ENCODE peak calls at places on chromosomes 7 and 10, in five cellular contexts. One of them, this sample, is unnamed.

GRCh38 chr7:75920431-75921161 is 5.6 kb downstream of the POR start:
- DNase-seq in cerebellar cortex: no peak
- DNase-seq in T-helper 9 cell: no peak
- DNase-seq in fibroblast of the conjunctiva: peak
- DNase-seq in lower lobe of right lung: no peak
- DNase-seq in this sample: no peak

GRCh38 chr7:116249969-116250553 is 39.7 kb downstream of the TES start:
- DNase-seq in fibroblast of the conjunctiva: no peak
- DNase-seq in lower lobe of right lung: no peak
- DNase-seq in cerebellar cortex: no peak
- DNase-seq in T-helper 9 cell: no peak
- DNase-seq in this sample: no peak

GRCh38 chr7:33640732-33641131 is 264.6 kb upstream of the BMPER start:
- DNase-seq in fibroblast of the conjunctiva: no peak
- DNase-seq in T-helper 9 cell: no peak
- DNase-seq in cerebellar cortex: no peak
- DNase-seq in lower lobe of right lung: no peak
- DNase-seq in this sample: no peak

GRCh38 chr10:6516277-6516676 is 63.8 kb downstream of the PRKCQ start:
- DNase-seq in lower lobe of right lung: no peak
- DNase-seq in T-helper 9 cell: no peak
- DNase-seq in fibroblast of the conjunctiva: no peak
- DNase-seq in cerebellar cortex: no peak
- DNase-seq in this sample: no peak

GRCh38 chr7:27840314-27840713 is 100.4 kb downstream of the TAX1BP1 start:
- DNase-seq in cerebellar cortex: no peak
- DNase-seq in T-helper 9 cell: no peak
- DNase-seq in fibroblast of the conjunctiva: no peak
- DNase-seq in lower lobe of right lung: no peak
- DNase-seq in this sample: no peak

GRCh38 chr10:118513174-118513573 is 82.3 kb downstream of the PRLHR start:
- DNase-seq in fibroblast of the conjunctiva: no peak
- DNase-seq in lower lobe of right lung: no peak
- DNase-seq in T-helper 9 cell: no peak
- DNase-seq in cerebellar cortex: no peak
- DNase-seq in this sample: no peak

GRCh38 chr7:5255832-5256231 is 26.9 kb upstream of the SLC29A4 start:
- DNase-seq in cerebellar cortex: no peak
- DNase-seq in lower lobe of right lung: no peak
- DNase-seq in fibroblast of the conjunctiva: no peak
- DNase-seq in T-helper 9 cell: no peak
- DNase-seq in this sample: no peak

GRCh38 chr7:147636553-147636952 is 954.0 kb upstream of the C7orf33 start:
- DNase-seq in fibroblast of the conjunctiva: no peak
- DNase-seq in T-helper 9 cell: no peak
- DNase-seq in lower lobe of right lung: no peak
- DNase-seq in cerebellar cortex: no peak
- DNase-seq in this sample: no peak

GRCh38 chr10:114548662-114549061 is 109.4 kb downstream of the ABLIM1 start:
- DNase-seq in lower lobe of right lung: no peak
- DNase-seq in fibroblast of the conjunctiva: peak
- DNase-seq in T-helper 9 cell: no peak
- DNase-seq in cerebellar cortex: peak
- DNase-seq in this sample: no peak

GRCh38 chr10:124511205-124512039 is 49.8 kb downstream of the LHPP start:
- DNase-seq in T-helper 9 cell: no peak
- DNase-seq in cerebellar cortex: no peak
- DNase-seq in fibroblast of the conjunctiva: no peak
- DNase-seq in lower lobe of right lung: no peak
- DNase-seq in this sample: no peak

GRCh38 chr7:24115661-24116060 is 168.3 kb upstream of the NPY start:
- DNase-seq in fibroblast of the conjunctiva: no peak
- DNase-seq in T-helper 9 cell: no peak
- DNase-seq in cerebellar cortex: no peak
- DNase-seq in lower lobe of right lung: no peak
- DNase-seq in this sample: no peak

GRCh38 chr10:131075218-131075770 is 236.2 kb downstream of the TCERG1L start:
- DNase-seq in fibroblast of the conjunctiva: no peak
- DNase-seq in lower lobe of right lung: no peak
- DNase-seq in cerebellar cortex: no peak
- DNase-seq in T-helper 9 cell: no peak
- DNase-seq in this sample: no peak

GRCh38 chr7:95330194-95331003 is 6.1 kb upstream of the PON1 start:
- DNase-seq in lower lobe of right lung: no peak
- DNase-seq in fibroblast of the conjunctiva: peak
- DNase-seq in cerebellar cortex: no peak
- DNase-seq in T-helper 9 cell: no peak
- DNase-seq in this sample: peak

GRCh38 chr7:150400779-150401423 is 21.8 kb downstream of the ZNF775 start:
- DNase-seq in T-helper 9 cell: no peak
- DNase-seq in cerebellar cortex: no peak
- DNase-seq in fibroblast of the conjunctiva: no peak
- DNase-seq in lower lobe of right lung: no peak
- DNase-seq in this sample: no peak

GRCh38 chr10:50592961-50593418 is 30.8 kb downstream of the SGMS1 start:
- DNase-seq in lower lobe of right lung: no peak
- DNase-seq in cerebellar cortex: peak
- DNase-seq in T-helper 9 cell: no peak
- DNase-seq in fibroblast of the conjunctiva: no peak
- DNase-seq in this sample: no peak

GRCh38 chr7:132321387-132321786 is 254.9 kb downstream of the PLXNA4 start:
- DNase-seq in T-helper 9 cell: no peak
- DNase-seq in cerebellar cortex: no peak
- DNase-seq in lower lobe of right lung: no peak
- DNase-seq in fibroblast of the conjunctiva: no peak
- DNase-seq in this sample: no peak

GRCh38 chr7:131844380-131844779 is 288.0 kb upstream of the PODXL start:
- DNase-seq in fibroblast of the conjunctiva: no peak
- DNase-seq in lower lobe of right lung: no peak
- DNase-seq in cerebellar cortex: no peak
- DNase-seq in T-helper 9 cell: no peak
- DNase-seq in this sample: no peak

GRCh38 chr7:148622887-148623585 is 32.5 kb downstream of the C7orf33 start:
- DNase-seq in fibroblast of the conjunctiva: no peak
- DNase-seq in cerebellar cortex: no peak
- DNase-seq in lower lobe of right lung: no peak
- DNase-seq in T-helper 9 cell: no peak
- DNase-seq in this sample: no peak

GRCh38 chr7:1329261-1329660 is 96.6 kb downstream of the UNCX start:
- DNase-seq in fibroblast of the conjunctiva: no peak
- DNase-seq in cerebellar cortex: no peak
- DNase-seq in T-helper 9 cell: no peak
- DNase-seq in lower lobe of right lung: peak
- DNase-seq in this sample: no peak

GRCh38 chr7:141074162-141074989 is 512 bp downstream of the TMEM178B start:
- DNase-seq in T-helper 9 cell: no peak
- DNase-seq in cerebellar cortex: peak
- DNase-seq in fibroblast of the conjunctiva: no peak
- DNase-seq in lower lobe of right lung: no peak
- DNase-seq in this sample: no peak

GRCh38 chr7:139944248-139944647 is 115.2 kb downstream of the TBXAS1 start:
- DNase-seq in T-helper 9 cell: no peak
- DNase-seq in fibroblast of the conjunctiva: no peak
- DNase-seq in cerebellar cortex: no peak
- DNase-seq in lower lobe of right lung: no peak
- DNase-seq in this sample: no peak

GRCh38 chr10:44261710-44262455 is 123.0 kb downstream of the CXCL12 start:
- DNase-seq in cerebellar cortex: no peak
- DNase-seq in fibroblast of the conjunctiva: no peak
- DNase-seq in lower lobe of right lung: no peak
- DNase-seq in T-helper 9 cell: no peak
- DNase-seq in this sample: peak

GRCh38 chr7:27176343-27176731 is 2.2 kb upstream of the HOXA10 start:
- DNase-seq in cerebellar cortex: no peak
- DNase-seq in T-helper 9 cell: no peak
- DNase-seq in fibroblast of the conjunctiva: no peak
- DNase-seq in lower lobe of right lung: peak
- DNase-seq in this sample: no peak

This sample was measured in GM13977.